ENCODE peak calls at places on chromosomes 12 and 14, in four cellular contexts. A is endothelial cell, Y is gastrocnemius medialis, N is IMR-90. F is an unnamed sample.

GRCh38 chr12:117388865-117389508 is 27.6 kb upstream of the NOS1 start:
- DNase-seq in N (no peak), A (no peak), Y (no peak), F (no peak)

GRCh38 chr12:12024958-12025682 is 45.6 kb upstream of the BCL2L14 start:
- DNase-seq in Y (no peak), A (no peak), N (no peak), F (no peak)

GRCh38 chr12:43102506-43103269 is 449.3 kb downstream of the ADAMTS20 start:
- DNase-seq in Y (no peak), N (no peak), A (no peak), F (no peak)

GRCh38 chr12:113391145-113391544 is 12.5 kb downstream of the SDS start:
- DNase-seq in A (no peak), N (no peak), Y (no peak), F (no peak)

GRCh38 chr12:116929885-116930284 is 19.1 kb downstream of the FBXW8 start:
- DNase-seq in Y (no peak), A (no peak), N (no peak), F (no peak)

GRCh38 chr14:91380610-91381371 is 36.8 kb downstream of the CCDC88C start:
- DNase-seq in Y (no peak), A (no peak), N (no peak), F (no peak)

GRCh38 chr12:50751921-50752721 is 11.8 kb upstream of the ATF1 start:
- DNase-seq in Y (no peak), A (no peak), N (peak; percentile 69), F (peak; percentile 4)

GRCh38 chr12:108567388-108567787 is 5.0 kb downstream of the ISCU start:
- DNase-seq in A (no peak), Y (no peak), N (no peak), F (peak; percentile 35)

GRCh38 chr14:78401866-78402265 is 231.7 kb downstream of the NRXN3 start:
- DNase-seq in A (no peak), Y (no peak), N (no peak), F (no peak)

GRCh38 chr12:98970950-98971349 is 325.9 kb downstream of the APAF1 start:
- DNase-seq in Y (no peak), N (no peak), A (no peak), F (no peak)

GRCh38 chr12:110042260-110042659 is 6.1 kb downstream of the C12orf76 start:
- DNase-seq in A (no peak), N (no peak), Y (peak; percentile 74), F (no peak)

GRCh38 chr14:77657244-77657643 is 40.8 kb upstream of the SPTLC2 start:
- DNase-seq in A (peak; percentile 16), N (no peak), Y (no peak), F (no peak)

GRCh38 chr12:57474862-57475261 is 4.8 kb downstream of the ARHGAP9 start:
- DNase-seq in A (no peak), N (no peak), Y (no peak), F (no peak)

GRCh38 chr12:31599053-31599452 is 8.1 kb upstream of the DENND5B start:
- DNase-seq in Y (no peak), A (no peak), N (no peak), F (no peak)

GRCh38 chr12:89117448-89118034 is 234.8 kb downstream of the DUSP6 start:
- DNase-seq in A (peak; percentile 7), N (peak; percentile 2), Y (no peak), F (no peak)

GRCh38 chr12:131126662-131127173 is 173.0 kb downstream of the ADGRD1 start:
- DNase-seq in N (no peak), Y (no peak), A (no peak), F (no peak)

GRCh38 chr14:105636935-105637334 is 110.6 kb downstream of the TMEM121 start:
- DNase-seq in Y (no peak), A (no peak), N (no peak), F (no peak)

GRCh38 chr12:109538191-109538863 is 35.0 kb downstream of the MMAB start:
- DNase-seq in Y (no peak), A (no peak), N (no peak), F (no peak)

GRCh38 chr12:13940466-13940865 is 40.9 kb downstream of the GRIN2B start:
- DNase-seq in N (no peak), A (no peak), Y (no peak), F (no peak)

GRCh38 chr12:201361-201760 is 12.6 kb downstream of the SLC6A12 start:
- DNase-seq in N (no peak), A (no peak), Y (no peak), F (no peak)

GRCh38 chr14:31090872-31091764 is 64.9 kb upstream of the STRN3 start:
- DNase-seq in A (no peak), Y (peak; percentile 79), N (peak; percentile 97), F (peak; percentile 99)

GRCh38 chr14:93943052-93943451 is 15.9 kb downstream of the FAM181A start:
- DNase-seq in N (peak; percentile 78), Y (no peak), A (no peak), F (peak; percentile 82)

F was measured in mesenchymal stem cell.